ENCODE peak calls at places on chromosomes 2 and 18, in nine cellular contexts. E, O, W, T, G, X, J, F and D are unnamed samples.

GRCh38 chr2:181682795-181683517 is 2.6 kb upstream of the NEUROD1 start:
- DNase-seq in O (no peak), E (no peak), J (no peak), W (no peak), F (no peak), G (no peak), X (no peak), T (no peak), D (no peak)

GRCh38 chr2:23419171-23420090 is 34.5 kb downstream of the KLHL29 start:
- DNase-seq in E (no peak), G (no peak), T (no peak), F (no peak), X (no peak), O (no peak), J (no peak), W (peak; percentile 66), D (no peak)

GRCh38 chr2:171416009-171416926 is 17.5 kb downstream of the METTL8 start:
- DNase-seq in E (peak; percentile 72), W (peak; percentile 78), F (peak; percentile 14), G (peak; percentile 94), J (peak; percentile 37), X (peak; percentile 47), T (peak; percentile 96), O (peak; percentile 68), D (peak; percentile 67)

GRCh38 chr2:178109813-178110212 is 2.4 kb upstream of the RBM45 start:
- DNase-seq in W (no peak), E (peak; percentile 35), O (peak; percentile 42), T (peak; percentile 42), G (no peak), X (no peak), J (no peak), F (no peak), D (peak; percentile 5)

GRCh38 chr18:75070625-75071483 is 138.1 kb downstream of the PTGR3 start:
- DNase-seq in T (peak; percentile 77), G (peak; percentile 91), O (peak; percentile 8), X (peak; percentile 23), J (peak; percentile 13), E (no peak), F (no peak), W (no peak), D (peak; percentile 32)

GRCh38 chr18:63160172-63160995 is 159.2 kb downstream of the BCL2 start:
- DNase-seq in O (no peak), G (no peak), J (no peak), E (no peak), T (no peak), X (no peak), F (no peak), W (no peak), D (no peak)

GRCh38 chr2:227301523-227301922 is 23.5 kb upstream of the MFF start:
- DNase-seq in E (no peak), G (no peak), T (no peak), O (no peak), X (no peak), J (no peak), F (no peak), W (no peak), D (no peak)

GRCh38 chr2:72003796-72004195 is 143.9 kb downstream of the CYP26B1 start:
- DNase-seq in X (no peak), E (peak; percentile 3), O (no peak), T (no peak), G (no peak), F (no peak), J (no peak), W (no peak), D (no peak)

GRCh38 chr18:79950440-79951341 is 762 bp downstream of the SLC66A2 start:
- DNase-seq in E (peak; percentile 22), F (no peak), G (no peak), W (peak; percentile 71), X (no peak), T (no peak), J (no peak), O (peak; percentile 4), D (peak; percentile 51)

GRCh38 chr2:116874021-116874420 is 940.5 kb upstream of the DDX18 start:
- DNase-seq in X (no peak), E (no peak), G (no peak), W (no peak), F (no peak), J (no peak), T (no peak), O (no peak), D (no peak)

GRCh38 chr2:54983345-54984235 is 66.7 kb downstream of the RTN4 start:
- DNase-seq in T (peak; percentile 21), F (no peak), E (no peak), X (no peak), O (no peak), W (no peak), G (no peak), J (no peak), D (no peak)

GRCh38 chr2:146986161-146986560 is 858.7 kb upstream of the ACVR2A start:
- DNase-seq in F (no peak), W (no peak), T (no peak), J (no peak), E (no peak), X (no peak), G (peak; percentile 67), O (no peak), D (no peak)

GRCh38 chr2:199914372-199914958 is 3.4 kb downstream of the C2orf69 start:
- DNase-seq in E (no peak), G (no peak), W (no peak), F (no peak), T (no peak), X (no peak), J (no peak), O (no peak), D (no peak)

GRCh38 chr18:50057009-50057408 is 137.9 kb downstream of the MYO5B start:
- DNase-seq in J (no peak), G (no peak), E (no peak), O (no peak), T (no peak), F (no peak), W (no peak), X (no peak), D (no peak)

GRCh38 chr2:216107760-216108159 is 1.4 kb upstream of the XRCC5 start:
- DNase-seq in X (no peak), W (no peak), O (no peak), F (no peak), E (no peak), T (no peak), G (no peak), J (no peak), D (no peak)

GRCh38 chr2:5877360-5877759 is 185.2 kb downstream of the SOX11 start:
- DNase-seq in F (no peak), G (peak; percentile 7), W (no peak), T (no peak), J (no peak), E (no peak), X (no peak), O (no peak), D (no peak)

GRCh38 chr2:30820381-30821055 is 13.3 kb upstream of the CAPN13 start:
- DNase-seq in T (no peak), E (no peak), W (no peak), X (no peak), J (no peak), O (no peak), F (no peak), G (no peak), D (no peak)

GRCh38 chr2:25362564-25363145 is 20.9 kb upstream of the DNMT3A start:
- DNase-seq in O (no peak), W (no peak), E (no peak), G (no peak), X (peak; percentile 41), J (no peak), F (no peak), T (no peak), D (peak; percentile 83)

GRCh38 chr2:240987588-240987987 is 10.8 kb upstream of the SNED1 start:
- DNase-seq in W (no peak), T (no peak), X (no peak), G (no peak), J (no peak), E (no peak), F (no peak), O (no peak), D (no peak)

GRCh38 chr2:65064728-65065552 is 8.7 kb downstream of the CEP68 start:
- DNase-seq in F (peak; percentile 12), W (peak; percentile 89), T (peak; percentile 91), X (no peak), E (peak; percentile 57), O (peak; percentile 85), G (no peak), J (no peak), D (peak; percentile 67)

GRCh38 chr2:141467331-141467730 is 663.5 kb downstream of the LRP1B start:
- DNase-seq in F (no peak), T (no peak), X (no peak), J (no peak), G (no peak), W (no peak), E (no peak), O (no peak), D (no peak)

GRCh38 chr2:70248810-70249438 is 496 bp upstream of the TIA1 start:
- DNase-seq in G (no peak), O (peak; percentile 99), T (no peak), E (peak; percentile 32), W (peak; percentile 90), X (peak; percentile 95), J (peak; percentile 94), F (peak; percentile 81), D (peak; percentile 92)

GRCh38 chr2:232526296-232527055 is 516 bp downstream of the CHRND start:
- DNase-seq in J (no peak), X (no peak), O (no peak), E (no peak), W (no peak), T (no peak), F (no peak), G (no peak), D (no peak)

GRCh38 chr2:199663157-199663556 is 187.8 kb downstream of the FTCDNL1 start:
- DNase-seq in W (no peak), J (no peak), X (no peak), T (no peak), O (no peak), E (no peak), F (no peak), G (no peak), D (no peak)

GRCh38 chr2:42951263-42951938 is 159.0 kb upstream of the HAAO start:
- DNase-seq in J (no peak), W (peak; percentile 72), F (no peak), X (no peak), O (no peak), G (no peak), T (peak; percentile 46), E (no peak), D (no peak)

GRCh38 chr2:19775838-19776237 is 125.9 kb downstream of the TTC32 start:
- DNase-seq in X (no peak), W (no peak), G (no peak), J (no peak), O (no peak), F (no peak), T (no peak), E (no peak), D (no peak)